ENCODE peak calls at places on chromosomes 2 and 18, in seven cellular contexts. L is choroid plexus epithelial cell; N is HCT116; F is CD4-positive, alpha-beta T cell; A is WTC11; M is HL-60; J is A549. B is an unnamed sample.

GRCh38 chr2:3492951-3493609 is 26.3 kb downstream of the ADI1 start:
- DNase-seq in N (no peak), L (peak), A (no peak), J (no peak), F (no peak), M (no peak), B (no peak)

GRCh38 chr18:11259421-11259820 is 110.1 kb upstream of the PIEZO2 start:
- DNase-seq in J (no peak), F (no peak), L (peak), A (no peak), M (no peak), N (no peak), B (no peak)

GRCh38 chr2:3323360-3324035 is 54.1 kb downstream of the EIPR1 start:
- DNase-seq in J (no peak), A (no peak), F (no peak), M (no peak), L (no peak), N (no peak), B (no peak)

GRCh38 chr2:135839713-135840112 is 2.7 kb upstream of the LCT start:
- DNase-seq in N (no peak), J (no peak), L (peak), F (no peak), M (no peak), A (no peak), B (no peak)

GRCh38 chr2:84919885-84920580 is 14.6 kb downstream of the TMSB10 start:
- DNase-seq in N (peak), M (no peak), A (no peak), F (no peak), J (peak), L (peak), B (no peak)

GRCh38 chr18:60684843-60685513 is 312.4 kb upstream of the MC4R start:
- DNase-seq in M (no peak), L (peak), N (peak), F (no peak), A (no peak), J (peak), B (no peak)

GRCh38 chr2:231780123-231780908 is 766 bp downstream of the PDE6D start:
- DNase-seq in N (no peak), A (peak), J (no peak), F (no peak), M (peak), L (peak), B (peak)

GRCh38 chr2:5766621-5767020 is 74.4 kb downstream of the SOX11 start:
- DNase-seq in J (no peak), N (no peak), A (no peak), L (peak), M (no peak), F (no peak), B (no peak)

GRCh38 chr2:161367675-161368074 is 48.4 kb upstream of the TBR1 start:
- DNase-seq in F (no peak), L (no peak), A (no peak), N (no peak), J (no peak), M (no peak), B (no peak)

GRCh38 chr2:240918258-240919091 is 12.3 kb downstream of the CROCC2 start:
- DNase-seq in A (peak), L (no peak), J (no peak), M (no peak), N (no peak), F (no peak), B (peak)

GRCh38 chr2:40432916-40433315 is 19.0 kb downstream of the SLC8A1 start:
- DNase-seq in A (no peak), N (no peak), L (no peak), J (no peak), M (no peak), F (no peak), B (no peak)

GRCh38 chr2:237440819-237441281 is 26.9 kb upstream of the COL6A3 start:
- DNase-seq in F (no peak), N (no peak), A (no peak), M (no peak), L (no peak), J (no peak), B (no peak)

GRCh38 chr2:174331731-174332606 is 2.8 kb upstream of the SP9 start:
- DNase-seq in J (no peak), M (no peak), A (peak), N (no peak), F (no peak), L (no peak), B (no peak)

GRCh38 chr2:152132321-152132720 is 33.5 kb upstream of the CACNB4 start:
- DNase-seq in A (no peak), M (no peak), N (no peak), J (no peak), F (no peak), L (peak), B (no peak)

GRCh38 chr2:74321737-74322136 is 21.5 kb downstream of the SLC4A5 start:
- DNase-seq in F (no peak), A (no peak), M (no peak), L (no peak), N (no peak), J (no peak), B (no peak)
- TF ChIP-seq CTCF in F (no peak), A (no peak), M (no peak), L (no peak), N (no peak), J (no peak), B (no peak)

DNA sequence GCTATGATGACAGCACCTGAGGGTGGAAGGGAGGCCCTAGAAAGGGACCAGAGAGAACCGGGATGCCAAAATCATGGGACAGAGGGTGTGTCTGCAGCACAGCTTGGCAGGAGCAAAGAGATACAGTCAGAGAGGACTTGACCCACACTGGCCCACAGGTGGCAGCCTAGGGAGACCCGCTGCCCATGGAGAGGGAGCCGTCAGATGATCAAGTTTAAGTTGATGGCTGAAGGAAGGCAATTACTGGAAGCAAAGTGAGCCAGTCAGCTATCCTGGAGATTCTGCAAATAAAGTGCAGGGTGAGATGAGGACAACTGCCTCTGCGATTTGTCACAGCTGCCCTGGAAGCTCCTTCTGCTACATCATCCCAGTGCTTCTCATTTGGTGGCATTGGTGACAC is 74.0 kb downstream of the CMPK2 start:
- DNase-seq in N (no peak), A (no peak), L (no peak), F (no peak), M (no peak), J (peak), B (no peak)
- TF ChIP-seq CTCF in N (no peak), A (no peak), L (peak), F (no peak), M (no peak), J (no peak), B (peak)

GRCh38 chr2:68386362-68386761 is 21.3 kb downstream of the PLEK start:
- DNase-seq in M (no peak), F (no peak), N (no peak), J (no peak), L (no peak), A (no peak), B (no peak)
- TF ChIP-seq CTCF in M (no peak), F (no peak), N (no peak), J (no peak), L (no peak), A (no peak), B (no peak)

DNA sequence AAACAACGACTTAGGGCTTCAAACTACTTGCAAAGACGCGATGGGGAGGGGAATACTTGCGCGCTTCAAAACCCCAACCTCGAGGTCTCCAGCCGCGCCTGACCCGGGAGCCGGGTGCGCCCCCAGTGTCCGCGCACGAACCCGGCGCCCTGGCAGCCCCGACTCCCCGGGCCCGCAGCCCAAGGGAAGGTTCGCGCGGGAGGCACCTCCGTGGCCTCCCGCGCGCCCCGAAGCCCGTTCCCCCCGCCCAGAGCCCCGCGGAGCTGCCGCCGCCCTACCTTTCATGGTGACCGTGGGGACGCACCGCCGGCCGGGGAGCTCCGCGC is 308 bp downstream of the COLEC12 start:
- DNase-seq in F (no peak), A (peak), J (no peak), L (no peak), M (no peak), N (no peak), B (no peak)
- TF ChIP-seq CTCF in F (no peak), A (no peak), J (no peak), L (no peak), M (no peak), N (no peak), B (peak)

GRCh38 chr18:48769006-48769646 is 181.6 kb downstream of the SMAD7 start:
- DNase-seq in F (no peak), N (no peak), J (no peak), L (no peak), M (no peak), A (no peak), B (no peak)
- TF ChIP-seq CTCF in F (no peak), N (no peak), J (no peak), L (no peak), M (no peak), A (no peak), B (no peak)

DNA sequence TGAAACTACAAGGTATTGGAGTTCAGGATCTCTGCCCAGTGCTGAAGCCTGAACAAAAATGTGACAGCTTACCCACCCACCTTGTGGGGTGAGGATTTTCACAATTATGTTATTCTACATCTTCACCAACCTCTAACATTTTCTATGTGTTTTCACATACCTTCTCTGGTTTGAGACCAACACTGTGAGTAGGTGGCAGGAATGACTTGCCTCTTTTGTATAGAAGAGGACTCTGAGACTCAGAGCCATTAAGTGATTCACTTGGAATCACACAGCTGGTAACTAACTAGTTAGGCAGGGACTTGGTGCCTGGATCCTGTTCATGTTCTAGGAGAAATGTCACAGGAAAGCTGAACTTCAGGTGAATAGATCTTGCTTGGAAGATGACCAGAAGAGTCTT is 14.8 kb upstream of the SRBD1 start:
- DNase-seq in F (no peak), N (no peak), L (no peak), J (no peak), M (no peak), A (no peak), B (no peak)
- TF ChIP-seq CTCF in F (no peak), N (no peak), L (no peak), J (no peak), M (no peak), A (no peak), B (no peak)

GRCh38 chr2:29444150-29444549 is 328.9 kb downstream of the CLIP4 start:
- DNase-seq in J (no peak), M (no peak), F (no peak), A (no peak), L (no peak), N (no peak), B (no peak)

GRCh38 chr2:29443627-29444026 is 328.4 kb downstream of the CLIP4 start:
- DNase-seq in N (no peak), A (no peak), J (no peak), L (peak), F (no peak), M (no peak), B (no peak)

GRCh38 chr2:29449499-29449898 is 334.3 kb downstream of the CLIP4 start:
- DNase-seq in M (no peak), A (no peak), N (no peak), J (no peak), F (no peak), L (no peak), B (no peak)

GRCh38 chr2:29448238-29448637 is 333.0 kb downstream of the CLIP4 start:
- DNase-seq in L (no peak), N (no peak), M (no peak), F (no peak), J (no peak), A (no peak), B (no peak)

GRCh38 chr2:29446852-29447251 is 331.6 kb downstream of the CLIP4 start:
- DNase-seq in M (no peak), F (no peak), A (no peak), N (no peak), J (no peak), L (no peak), B (no peak)
- TF ChIP-seq CTCF in M (no peak), F (no peak), A (no peak), N (no peak), J (no peak), L (no peak), B (no peak)

GRCh38 chr18:79782566-79783308 is 15.0 kb upstream of the KCNG2 start:
- DNase-seq in J (no peak), N (no peak), M (no peak), A (no peak), F (no peak), L (no peak), B (no peak)
- TF ChIP-seq CTCF in J (no peak), N (no peak), M (no peak), A (no peak), F (no peak), L (no peak), B (no peak)

GRCh38 chr2:53505814-53506213 is 261.8 kb upstream of the CHAC2 start:
- DNase-seq in M (no peak), A (no peak), L (no peak), N (no peak), J (no peak), F (no peak), B (no peak)

GRCh38 chr2:53512071-53512841 is 255.3 kb upstream of the CHAC2 start:
- DNase-seq in J (no peak), F (no peak), N (no peak), L (no peak), M (no peak), A (no peak), B (no peak)

GRCh38 chr2:53511549-53511948 is 256.1 kb upstream of the CHAC2 start:
- DNase-seq in J (no peak), M (no peak), L (no peak), A (no peak), F (no peak), N (no peak), B (no peak)

GRCh38 chr2:53509827-53510785 is 257.5 kb upstream of the CHAC2 start:
- DNase-seq in L (no peak), M (no peak), A (no peak), N (no peak), J (no peak), F (no peak), B (no peak)

DNA sequence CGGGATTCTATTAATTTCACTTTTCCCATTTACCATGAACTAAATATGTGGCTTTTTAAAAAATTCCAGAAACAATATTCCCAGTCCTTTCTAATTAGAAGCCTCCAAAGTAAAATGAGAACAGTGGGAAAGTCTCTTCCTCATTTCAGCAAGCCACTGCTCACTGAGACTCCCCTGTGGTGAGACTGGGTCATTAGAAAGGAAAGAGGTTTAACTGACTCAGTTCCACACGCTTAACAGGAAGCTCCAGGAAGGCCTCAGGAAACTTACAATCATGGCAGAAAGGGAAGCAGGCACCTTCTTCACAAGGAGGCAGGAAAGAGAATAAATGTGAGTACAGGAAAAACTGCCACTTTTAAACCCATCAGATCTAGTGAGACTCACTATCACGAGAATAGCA is 258.9 kb upstream of the CHAC2 start:
- DNase-seq in N (no peak), M (peak), J (peak), A (no peak), L (peak), F (no peak), B (no peak)
- TF ChIP-seq CTCF in N (no peak), M (no peak), J (no peak), A (no peak), L (no peak), F (no peak), B (no peak)

B was measured in progenitor cell of endocrine pancreas.